ENCODE peak calls at places on chromosome 15, in eight cellular contexts. A, W, H, G, I, J, X and S are unnamed samples.

GRCh38 chr15:63501256-63502089 is 2.9 kb upstream of the USP3 start:
- DNase-seq in A (peak; percentile 86), G (peak; percentile 88), J (peak; percentile 48), X (peak; percentile 37), W (peak; percentile 79), H (peak; percentile 87), I (peak; percentile 97), S (peak; percentile 87)

GRCh38 chr15:87874896-87875661 is 381.5 kb downstream of the NTRK3 start:
- DNase-seq in A (peak; percentile 8), X (peak; percentile 45), W (no peak), I (peak; percentile 65), J (peak; percentile 85), G (no peak), H (peak; percentile 24), S (no peak)

GRCh38 chr15:31360843-31361763 is 34.5 kb downstream of the KLF13 start:
- DNase-seq in W (no peak), J (peak; percentile 51), X (no peak), H (peak; percentile 52), I (no peak), G (no peak), A (peak; percentile 48), S (no peak)

GRCh38 chr15:78209646-78210348 is 24.6 kb downstream of the ACSBG1 start:
- DNase-seq in H (no peak), G (no peak), A (no peak), X (no peak), J (no peak), I (no peak), W (no peak), S (no peak)

GRCh38 chr15:64010719-64011118 is 35.6 kb downstream of the DAPK2 start:
- DNase-seq in H (peak; percentile 66), A (peak; percentile 71), J (no peak), X (no peak), W (no peak), G (peak; percentile 96), I (peak; percentile 62), S (peak; percentile 21)

GRCh38 chr15:59294961-59295741 is 77.5 kb downstream of the MYO1E start:
- DNase-seq in G (peak; percentile 88), W (no peak), A (peak; percentile 11), H (peak; percentile 18), I (peak; percentile 95), J (no peak), X (no peak), S (peak; percentile 41)

GRCh38 chr15:66621491-66622467 is 56.0 kb upstream of the LCTL start:
- DNase-seq in A (no peak), I (no peak), G (no peak), H (no peak), J (peak; percentile 75), W (no peak), X (peak; percentile 67), S (no peak)

GRCh38 chr15:70382762-70383458 is 285.2 kb upstream of the TLE3 start:
- DNase-seq in G (no peak), X (no peak), I (no peak), W (no peak), A (no peak), J (no peak), H (no peak), S (no peak)

GRCh38 chr15:30927148-30927761 is 23.5 kb downstream of the FAN1 start:
- DNase-seq in A (no peak), W (no peak), I (no peak), G (no peak), H (no peak), X (no peak), J (no peak), S (no peak)

GRCh38 chr15:27681038-27681437 is 418.1 kb downstream of the OCA2 start:
- DNase-seq in J (no peak), H (no peak), G (no peak), I (no peak), X (no peak), W (no peak), A (no peak), S (no peak)

GRCh38 chr15:66027268-66027806 is 158.0 kb downstream of the RAB11A start:
- DNase-seq in J (no peak), H (no peak), W (no peak), G (no peak), I (no peak), A (no peak), X (no peak), S (no peak)

GRCh38 chr15:57680021-57680420 is 26.5 kb upstream of the POLR2M start:
- DNase-seq in J (no peak), W (no peak), G (peak; percentile 65), I (peak; percentile 51), A (no peak), H (no peak), X (no peak), S (no peak)

GRCh38 chr15:23570466-23570865 is 5.0 kb downstream of the MKRN3 start:
- DNase-seq in I (no peak), W (no peak), X (no peak), G (no peak), A (no peak), H (no peak), J (peak; percentile 49), S (no peak)

GRCh38 chr15:52295421-52295991 is at the start of gene MYO5C:
- DNase-seq in X (peak; percentile 88), J (peak; percentile 87), G (no peak), I (no peak), H (peak; percentile 80), A (peak; percentile 80), W (no peak), S (peak; percentile 42)

GRCh38 chr15:42919794-42920280 is 741 bp downstream of the TTBK2 start:
- DNase-seq in H (no peak), A (no peak), W (no peak), J (peak; percentile 51), G (peak; percentile 31), X (peak; percentile 53), I (peak; percentile 25), S (no peak)

GRCh38 chr15:74630284-74631086 is 14.8 kb downstream of the CLK3 start:
- DNase-seq in A (no peak), I (no peak), X (no peak), J (no peak), W (no peak), H (no peak), G (no peak), S (no peak)

GRCh38 chr15:69810441-69811071 is 287.2 kb downstream of the TLE3 start:
- DNase-seq in H (no peak), I (no peak), A (peak; percentile 13), X (no peak), G (no peak), J (no peak), W (no peak), S (no peak)

GRCh38 chr15:101307897-101308603 is 13.0 kb upstream of the SNRPA1 start:
- DNase-seq in A (no peak), I (no peak), W (no peak), X (no peak), H (peak; percentile 3), G (no peak), J (no peak), S (peak; percentile 11)

GRCh38 chr15:71250936-71251468 is 135.7 kb downstream of the THSD4 start:
- DNase-seq in I (no peak), X (no peak), G (no peak), W (no peak), H (no peak), A (no peak), J (no peak), S (no peak)

GRCh38 chr15:29685156-29686078 is 136.9 kb downstream of the TJP1 start:
- DNase-seq in X (no peak), G (peak; percentile 33), J (no peak), A (no peak), H (no peak), W (no peak), I (peak; percentile 79), S (no peak)

GRCh38 chr15:98003528-98003927 is 43.0 kb downstream of the ARRDC4 start:
- DNase-seq in J (no peak), A (no peak), G (no peak), I (no peak), X (no peak), W (no peak), H (no peak), S (no peak)

DNA sequence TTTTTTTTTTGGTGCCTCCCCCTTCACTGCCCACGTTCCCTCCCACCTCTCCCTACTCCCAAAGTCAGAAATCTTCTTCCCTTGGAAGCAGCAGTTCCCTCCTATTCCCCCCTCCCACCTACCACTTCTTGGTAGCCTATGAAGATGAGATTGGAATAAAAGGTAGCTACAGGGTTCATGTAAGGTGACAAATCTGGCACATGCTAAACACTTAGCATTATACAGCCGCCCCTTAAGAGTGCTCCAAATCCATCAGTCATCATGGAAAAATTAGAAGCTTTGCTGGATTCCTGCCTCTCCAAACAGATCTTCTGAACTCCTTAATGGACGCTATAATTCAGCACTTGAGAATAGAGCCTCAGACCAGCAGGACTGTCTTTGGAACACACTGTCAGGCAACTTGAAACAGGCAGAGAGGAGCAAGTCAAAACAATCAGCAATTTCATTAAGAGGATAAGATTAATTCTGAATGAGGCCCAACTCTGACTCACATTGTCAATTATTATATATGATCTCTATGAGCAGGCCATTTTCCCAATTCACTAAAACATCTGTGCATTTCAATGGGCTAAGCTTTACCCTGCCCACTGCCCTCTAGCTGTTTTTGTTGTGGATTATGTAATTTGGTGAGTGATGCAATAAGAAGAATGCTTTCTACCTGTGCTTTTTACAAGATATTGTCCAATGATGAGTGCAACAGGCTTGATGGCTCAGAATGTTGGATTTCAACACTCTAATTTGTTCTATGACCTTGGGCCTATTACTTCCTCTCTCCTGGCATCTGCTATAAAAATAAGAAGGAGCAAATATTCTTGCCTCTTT is 34.6 kb upstream of the SPRED1 start:
- DNase-seq in H (no peak), A (no peak), W (no peak), I (no peak), J (no peak), X (no peak), G (no peak), S (no peak)
- H3K4me3 ChIP-seq in H (no peak overlapping the region), A (no peak overlapping the region), W (no peak overlapping the region), I (no peak overlapping the region), J (no peak overlapping the region), X (no peak overlapping the region), G (no peak overlapping the region), S (no peak overlapping the region)

GRCh38 chr15:68407141-68407885 is 24.6 kb downstream of the ITGA11 start:
- DNase-seq in H (no peak), G (no peak), J (no peak), A (no peak), X (no peak), I (no peak), W (no peak), S (peak; percentile 71)
- H3K27ac ChIP-seq in H (no peak overlapping the region), G (no peak overlapping the region), J (no peak overlapping the region), A (no peak overlapping the region), X (no peak overlapping the region), I (no peak overlapping the region), W (peak overlapping the region; percentile 70), S (peak overlapping the region; percentile 92)

GRCh38 chr15:94383041-94383440 is 151.7 kb downstream of the MCTP2 start:
- DNase-seq in A (no peak), J (no peak), W (no peak), G (no peak), H (no peak), I (no peak), X (no peak), S (no peak)
- H3K27me3 ChIP-seq in A (no peaks in the 10 kb centered on the region), J (no peaks in the 10 kb centered on the region), W (no peaks in the 10 kb centered on the region), G (no peaks in the 10 kb centered on the region), H (no peaks in the 10 kb centered on the region), I (no peaks in the 10 kb centered on the region), X (no peaks in the 10 kb centered on the region), S (no peaks in the 10 kb centered on the region)

DNA sequence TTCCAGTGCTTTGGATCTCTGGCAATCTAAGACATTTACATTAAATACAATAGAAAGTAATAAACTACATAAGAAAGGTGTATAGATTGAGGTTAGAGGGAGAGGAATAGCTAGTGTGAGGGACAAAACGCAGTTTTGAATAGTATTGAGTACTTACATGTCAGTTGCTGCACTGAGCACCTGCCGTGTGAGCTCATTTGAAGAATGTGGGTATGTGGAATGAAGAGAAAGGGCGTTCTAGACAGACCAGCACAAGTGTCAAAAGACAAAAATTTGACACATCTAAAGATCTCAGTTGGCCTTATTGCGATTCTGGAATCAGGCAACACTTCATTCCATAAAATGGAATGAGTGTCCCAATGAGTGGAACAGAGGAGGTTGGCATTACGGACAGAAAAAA is 769 bp upstream of the ICE2 start:
- DNase-seq in A (no peak), J (peak; percentile 11), H (no peak), W (no peak), G (no peak), I (no peak), X (no peak), S (no peak)
- H3K4me3 ChIP-seq in A (peak overlapping the region; percentile 63), J (peak overlapping the region; percentile 82), H (peak overlapping the region; percentile 79), W (peak overlapping the region; percentile 94), G (peak overlapping the region; percentile 84), I (no peak overlapping the region), X (peak overlapping the region; percentile 50), S (peak overlapping the region; percentile 67)